ENCODE peak calls at places on chromosomes 3 and 15, in nine cellular contexts. Z, C, Y, F, K, G, I, V and B are unnamed samples.

GRCh38 chr15:93252780-93253179 is 163.8 kb upstream of the RGMA start:
- DNase-seq in C (no peak), Y (no peak), G (no peak), I (no peak), K (no peak), Z (no peak), F (no peak), V (no peak), B (no peak)

GRCh38 chr15:28086175-28086703 is 12.9 kb downstream of the OCA2 start:
- DNase-seq in Y (peak; percentile 67), C (peak; percentile 3), F (peak; percentile 50), G (no peak), Z (no peak), K (peak; percentile 35), I (peak; percentile 48), V (no peak), B (peak; percentile 63)

GRCh38 chr3:87503901-87504498 is 227.6 kb upstream of the POU1F1 start:
- DNase-seq in F (no peak), Y (peak; percentile 14), I (no peak), K (peak; percentile 70), G (no peak), V (no peak), C (peak; percentile 79), Z (no peak), B (peak; percentile 54)

GRCh38 chr15:98776607-98777281 is 128.4 kb downstream of the IGF1R start:
- DNase-seq in G (no peak), I (peak; percentile 10), V (no peak), Y (no peak), F (no peak), Z (peak; percentile 51), K (peak; percentile 85), C (no peak), B (peak; percentile 52)

GRCh38 chr15:94086360-94086759 is 145.0 kb upstream of the MCTP2 start:
- DNase-seq in G (no peak), Y (no peak), V (no peak), K (no peak), I (no peak), F (no peak), C (no peak), Z (no peak), B (no peak)

GRCh38 chr3:168096210-168096795 is 579 bp upstream of the GOLIM4 start:
- DNase-seq in K (peak; percentile 93), Z (peak; percentile 52), G (no peak), C (peak; percentile 84), Y (peak; percentile 33), I (no peak), V (peak; percentile 78), F (peak; percentile 39), B (peak; percentile 44)

GRCh38 chr3:4995500-4996053 is 16.3 kb downstream of the BHLHE40 start:
- DNase-seq in F (no peak), V (peak; percentile 54), C (no peak), Y (no peak), Z (peak; percentile 40), I (no peak), K (peak; percentile 96), G (no peak), B (peak; percentile 57)

GRCh38 chr3:196889844-196890243 is 22.1 kb downstream of the SENP5 start:
- DNase-seq in K (no peak), Z (no peak), G (no peak), Y (no peak), I (no peak), V (no peak), C (no peak), F (no peak), B (no peak)

GRCh38 chr3:33807190-33807589 is 8.8 kb downstream of the PDCD6IP start:
- DNase-seq in Z (no peak), K (no peak), C (no peak), G (no peak), I (no peak), Y (no peak), V (no peak), F (no peak), B (no peak)

GRCh38 chr3:195207731-195208130 is 63.2 kb downstream of the XXYLT1 start:
- DNase-seq in Y (no peak), Z (no peak), K (no peak), G (no peak), I (no peak), V (no peak), C (no peak), F (no peak), B (no peak)

GRCh38 chr3:162863579-162863978 is 1367.0 kb downstream of the OTOL1 start:
- DNase-seq in K (no peak), I (no peak), G (no peak), Z (no peak), F (no peak), C (no peak), V (no peak), Y (peak; percentile 0), B (no peak)

GRCh38 chr15:30882861-30883433 is 20.8 kb upstream of the FAN1 start:
- DNase-seq in F (peak; percentile 21), C (no peak), V (no peak), I (no peak), G (no peak), Y (no peak), K (no peak), Z (no peak), B (no peak)

GRCh38 chr3:172247525-172248274 is 200.6 kb downstream of the GHSR start:
- DNase-seq in Z (no peak), G (no peak), C (no peak), F (no peak), K (peak; percentile 84), Y (no peak), I (no peak), V (no peak), B (no peak)

GRCh38 chr3:169865176-169865800 is 4.4 kb downstream of the LRRC31 start:
- DNase-seq in Y (no peak), Z (no peak), C (no peak), K (no peak), G (no peak), V (no peak), I (no peak), F (peak; percentile 16), B (no peak)

GRCh38 chr3:139378587-139378986 is 10.9 kb downstream of the COPB2 start:
- DNase-seq in F (no peak), K (no peak), V (no peak), G (no peak), Y (no peak), Z (no peak), I (no peak), C (no peak), B (no peak)

GRCh38 chr3:71444028-71444860 is 139.3 kb downstream of the FOXP1 start:
- DNase-seq in F (peak; percentile 63), Y (no peak), K (peak; percentile 97), V (no peak), Z (peak; percentile 80), C (no peak), G (peak; percentile 20), I (peak; percentile 72), B (peak; percentile 13)

GRCh38 chr3:66200147-66200546 is 20.7 kb upstream of the SLC25A26 start:
- DNase-seq in I (no peak), Y (no peak), V (no peak), G (no peak), K (peak; percentile 24), C (no peak), Z (no peak), F (no peak), B (no peak)

GRCh38 chr3:197547206-197547605 is 8.6 kb downstream of the BDH1 start:
- DNase-seq in I (no peak), Y (no peak), V (no peak), Z (no peak), C (no peak), G (no peak), F (no peak), K (no peak), B (no peak)

GRCh38 chr15:63599401-63600000 is 2.3 kb downstream of the FBXL22 start:
- DNase-seq in Z (peak; percentile 71), I (no peak), Y (peak; percentile 46), V (peak; percentile 84), K (peak; percentile 63), C (no peak), F (peak; percentile 48), G (peak; percentile 74), B (no peak)

GRCh38 chr3:62622553-62623174 is 249.3 kb upstream of the FEZF2 start:
- DNase-seq in C (no peak), V (no peak), K (peak; percentile 40), Z (no peak), G (no peak), I (no peak), F (no peak), Y (peak; percentile 21), B (peak; percentile 25)

GRCh38 chr3:54056521-54056920 is 65.8 kb upstream of the CACNA2D3 start:
- DNase-seq in G (no peak), K (peak; percentile 82), C (no peak), Z (no peak), Y (no peak), V (no peak), I (no peak), F (no peak), B (no peak)

GRCh38 chr3:123332124-123332641 is 116.7 kb downstream of the ADCY5 start:
- DNase-seq in Z (no peak), V (no peak), F (no peak), G (no peak), Y (no peak), C (no peak), I (no peak), K (no peak), B (no peak)

GRCh38 chr3:112770026-112770626 is 76.5 kb downstream of the CD200R1L start:
- DNase-seq in V (no peak), C (no peak), Y (no peak), F (peak; percentile 41), I (no peak), K (peak; percentile 85), Z (no peak), G (no peak), B (peak; percentile 31)

GRCh38 chr3:15797600-15798303 is at the start of gene ANKRD28:
- DNase-seq in I (no peak), Y (no peak), G (peak; percentile 13), Z (no peak), C (peak; percentile 90), V (no peak), F (no peak), K (peak; percentile 89), B (peak; percentile 59)

GRCh38 chr3:42115223-42115622 is 24.1 kb downstream of the TRAK1 start:
- DNase-seq in Z (no peak), K (no peak), C (no peak), V (peak; percentile 53), Y (no peak), G (no peak), I (no peak), F (no peak), B (no peak)

GRCh38 chr3:127632035-127632434 is 3.0 kb downstream of the PODXL2 start:
- DNase-seq in K (no peak), Z (no peak), C (no peak), Y (no peak), V (no peak), F (no peak), I (no peak), G (no peak), B (no peak)

GRCh38 chr3:173001622-173002021 is 139.4 kb downstream of the SPATA16 start:
- DNase-seq in V (no peak), Z (no peak), Y (no peak), F (no peak), C (no peak), I (no peak), K (no peak), G (no peak), B (no peak)

GRCh38 chr3:141452773-141453172 is 34.1 kb upstream of the RASA2 start:
- DNase-seq in K (no peak), G (no peak), Z (no peak), V (no peak), F (no peak), I (no peak), Y (no peak), C (no peak), B (no peak)

GRCh38 chr15:60507596-60508424 is 28.9 kb upstream of the ICE2 start:
- DNase-seq in K (peak; percentile 68), I (peak; percentile 50), G (peak; percentile 14), Z (no peak), F (peak; percentile 28), C (peak; percentile 52), V (no peak), Y (peak; percentile 22), B (peak; percentile 68)

GRCh38 chr3:107992976-107993684 is 97.7 kb downstream of the CD47 start:
- DNase-seq in Z (no peak), K (peak; percentile 79), Y (no peak), C (no peak), F (no peak), V (no peak), I (no peak), G (no peak), B (no peak)

GRCh38 chr15:58877999-58878825 is 55.3 kb downstream of the SLTM start:
- DNase-seq in Z (no peak), I (no peak), F (no peak), K (no peak), Y (no peak), G (no peak), C (no peak), V (no peak), B (no peak)